ENCODE peak calls at places on chromosome 17, in ten cellular contexts. One of them, this sample, is unnamed.

GRCh38 chr17:81399481-81400153 is 4.4 kb downstream of the BAHCC1 start:
- DNase-seq in GM20000: peak
- DNase-seq in MV-4-11: no peak
- DNase-seq in BE2C: no peak
- DNase-seq in tibial artery: no peak
- DNase-seq in left ventricle myocardium inferior: peak
- DNase-seq in GDM1: no peak
- DNase-seq in AG09309: no peak
- DNase-seq in AG08395: no peak
- DNase-seq in nephron progenitor cell: peak
- DNase-seq in this sample: no peak

GRCh38 chr17:77287432-77288068 is 146.8 kb downstream of the SEC14L1 start:
- DNase-seq in GM20000: no peak
- DNase-seq in MV-4-11: no peak
- DNase-seq in BE2C: peak
- DNase-seq in tibial artery: no peak
- DNase-seq in left ventricle myocardium inferior: peak
- DNase-seq in GDM1: no peak
- DNase-seq in AG09309: peak
- DNase-seq in AG08395: peak
- DNase-seq in nephron progenitor cell: peak
- DNase-seq in this sample: no peak

GRCh38 chr17:62964506-62964905 is 1.5 kb upstream of the TANC2 start:
- DNase-seq in GM20000: no peak
- DNase-seq in MV-4-11: no peak
- DNase-seq in BE2C: no peak
- DNase-seq in tibial artery: no peak
- DNase-seq in left ventricle myocardium inferior: no peak
- DNase-seq in GDM1: no peak
- DNase-seq in AG09309: no peak
- DNase-seq in AG08395: no peak
- DNase-seq in nephron progenitor cell: no peak
- DNase-seq in this sample: no peak

GRCh38 chr17:79160980-79161621 is 86.5 kb downstream of the ENGASE start:
- DNase-seq in GM20000: no peak
- DNase-seq in MV-4-11: peak
- DNase-seq in BE2C: no peak
- DNase-seq in tibial artery: no peak
- DNase-seq in left ventricle myocardium inferior: no peak
- DNase-seq in GDM1: no peak
- DNase-seq in AG09309: no peak
- DNase-seq in AG08395: no peak
- DNase-seq in nephron progenitor cell: no peak
- DNase-seq in this sample: no peak

GRCh38 chr17:2797632-2798031 is 1.4 kb downstream of the RAP1GAP2 start:
- DNase-seq in GM20000: no peak
- DNase-seq in MV-4-11: no peak
- DNase-seq in BE2C: no peak
- DNase-seq in tibial artery: no peak
- DNase-seq in left ventricle myocardium inferior: no peak
- DNase-seq in GDM1: no peak
- DNase-seq in AG09309: no peak
- DNase-seq in AG08395: no peak
- DNase-seq in nephron progenitor cell: no peak
- DNase-seq in this sample: no peak

GRCh38 chr17:79243996-79244395 is 169.4 kb downstream of the ENGASE start:
- DNase-seq in GM20000: no peak
- DNase-seq in MV-4-11: no peak
- DNase-seq in BE2C: no peak
- DNase-seq in tibial artery: no peak
- DNase-seq in left ventricle myocardium inferior: no peak
- DNase-seq in GDM1: no peak
- DNase-seq in AG09309: no peak
- DNase-seq in AG08395: no peak
- DNase-seq in nephron progenitor cell: no peak
- DNase-seq in this sample: no peak

GRCh38 chr17:74369221-74369620 is 1.9 kb downstream of the GPR142 start:
- DNase-seq in GM20000: peak
- DNase-seq in MV-4-11: peak
- DNase-seq in BE2C: no peak
- DNase-seq in tibial artery: peak
- DNase-seq in left ventricle myocardium inferior: peak
- DNase-seq in GDM1: peak
- DNase-seq in AG09309: no peak
- DNase-seq in AG08395: no peak
- DNase-seq in nephron progenitor cell: peak
- DNase-seq in this sample: no peak

GRCh38 chr17:72998343-72998742 is 94.1 kb downstream of the SLC39A11 start:
- DNase-seq in GM20000: no peak
- DNase-seq in MV-4-11: no peak
- DNase-seq in BE2C: no peak
- DNase-seq in tibial artery: no peak
- DNase-seq in left ventricle myocardium inferior: no peak
- DNase-seq in GDM1: no peak
- DNase-seq in AG09309: no peak
- DNase-seq in AG08395: no peak
- DNase-seq in nephron progenitor cell: no peak
- DNase-seq in this sample: no peak

GRCh38 chr17:76452102-76452645 is 778 bp downstream of the UBE2O start:
- DNase-seq in GM20000: no peak
- DNase-seq in MV-4-11: no peak
- DNase-seq in BE2C: no peak
- DNase-seq in tibial artery: no peak
- DNase-seq in left ventricle myocardium inferior: no peak
- DNase-seq in GDM1: no peak
- DNase-seq in AG09309: no peak
- DNase-seq in AG08395: peak
- DNase-seq in nephron progenitor cell: peak
- DNase-seq in this sample: no peak

GRCh38 chr17:19769946-19770652 is 22.0 kb upstream of the ALDH3A1 start:
- DNase-seq in GM20000: no peak
- DNase-seq in MV-4-11: no peak
- DNase-seq in BE2C: no peak
- DNase-seq in tibial artery: no peak
- DNase-seq in left ventricle myocardium inferior: no peak
- DNase-seq in GDM1: no peak
- DNase-seq in AG09309: peak
- DNase-seq in AG08395: peak
- DNase-seq in nephron progenitor cell: no peak
- DNase-seq in this sample: no peak

GRCh38 chr17:19372439-19372838 is 5.9 kb upstream of the MAPK7 start:
- DNase-seq in GM20000: no peak
- DNase-seq in MV-4-11: no peak
- DNase-seq in BE2C: no peak
- DNase-seq in tibial artery: no peak
- DNase-seq in left ventricle myocardium inferior: no peak
- DNase-seq in GDM1: no peak
- DNase-seq in AG09309: no peak
- DNase-seq in AG08395: no peak
- DNase-seq in nephron progenitor cell: no peak
- DNase-seq in this sample: no peak

GRCh38 chr17:45123930-45124796 is 8.2 kb downstream of the PLCD3 start:
- DNase-seq in GM20000: no peak
- DNase-seq in MV-4-11: peak
- DNase-seq in BE2C: peak
- DNase-seq in tibial artery: peak
- DNase-seq in left ventricle myocardium inferior: no peak
- DNase-seq in GDM1: peak
- DNase-seq in AG09309: no peak
- DNase-seq in AG08395: peak
- DNase-seq in nephron progenitor cell: no peak
- DNase-seq in this sample: no peak

GRCh38 chr17:27603446-27603820 is 27.6 kb upstream of the LGALS9 start:
- DNase-seq in GM20000: no peak
- DNase-seq in MV-4-11: no peak
- DNase-seq in BE2C: no peak
- DNase-seq in tibial artery: no peak
- DNase-seq in left ventricle myocardium inferior: no peak
- DNase-seq in GDM1: no peak
- DNase-seq in AG09309: no peak
- DNase-seq in AG08395: no peak
- DNase-seq in nephron progenitor cell: no peak
- DNase-seq in this sample: no peak

GRCh38 chr17:17067277-17067676 is 25.0 kb downstream of the MPRIP start:
- DNase-seq in GM20000: no peak
- DNase-seq in MV-4-11: no peak
- DNase-seq in BE2C: no peak
- DNase-seq in tibial artery: peak
- DNase-seq in left ventricle myocardium inferior: no peak
- DNase-seq in GDM1: no peak
- DNase-seq in AG09309: peak
- DNase-seq in AG08395: peak
- DNase-seq in nephron progenitor cell: no peak
- DNase-seq in this sample: no peak

GRCh38 chr17:3026856-3027751 is 36.3 kb downstream of the OR1D5 start:
- DNase-seq in GM20000: no peak
- DNase-seq in MV-4-11: no peak
- DNase-seq in BE2C: no peak
- DNase-seq in tibial artery: peak
- DNase-seq in left ventricle myocardium inferior: no peak
- DNase-seq in GDM1: no peak
- DNase-seq in AG09309: no peak
- DNase-seq in AG08395: no peak
- DNase-seq in nephron progenitor cell: no peak
- DNase-seq in this sample: no peak

GRCh38 chr17:35222452-35222851 is 20.4 kb upstream of the SLFN5 start:
- DNase-seq in GM20000: no peak
- DNase-seq in MV-4-11: no peak
- DNase-seq in BE2C: no peak
- DNase-seq in tibial artery: no peak
- DNase-seq in left ventricle myocardium inferior: no peak
- DNase-seq in GDM1: no peak
- DNase-seq in AG09309: no peak
- DNase-seq in AG08395: no peak
- DNase-seq in nephron progenitor cell: no peak
- DNase-seq in this sample: no peak

GRCh38 chr17:49409066-49409465 is 5.6 kb downstream of the PHB1 start:
- DNase-seq in GM20000: no peak
- DNase-seq in MV-4-11: no peak
- DNase-seq in BE2C: no peak
- DNase-seq in tibial artery: no peak
- DNase-seq in left ventricle myocardium inferior: no peak
- DNase-seq in GDM1: peak
- DNase-seq in AG09309: no peak
- DNase-seq in AG08395: no peak
- DNase-seq in nephron progenitor cell: no peak
- DNase-seq in this sample: no peak

GRCh38 chr17:77489898-77490265 is 349.1 kb downstream of the SEC14L1 start:
- DNase-seq in GM20000: no peak
- DNase-seq in MV-4-11: no peak
- DNase-seq in BE2C: peak
- DNase-seq in tibial artery: peak
- DNase-seq in left ventricle myocardium inferior: peak
- DNase-seq in GDM1: no peak
- DNase-seq in AG09309: no peak
- DNase-seq in AG08395: peak
- DNase-seq in nephron progenitor cell: no peak
- DNase-seq in this sample: peak

GRCh38 chr17:43723697-43724359 is 34.8 kb downstream of the SOST start:
- DNase-seq in GM20000: no peak
- DNase-seq in MV-4-11: peak
- DNase-seq in BE2C: peak
- DNase-seq in tibial artery: peak
- DNase-seq in left ventricle myocardium inferior: no peak
- DNase-seq in GDM1: no peak
- DNase-seq in AG09309: no peak
- DNase-seq in AG08395: peak
- DNase-seq in nephron progenitor cell: peak
- DNase-seq in this sample: no peak

GRCh38 chr17:61139219-61139618 is 260.4 kb upstream of the TBX2 start:
- DNase-seq in GM20000: peak
- DNase-seq in MV-4-11: peak
- DNase-seq in BE2C: no peak
- DNase-seq in tibial artery: peak
- DNase-seq in left ventricle myocardium inferior: no peak
- DNase-seq in GDM1: peak
- DNase-seq in AG09309: no peak
- DNase-seq in AG08395: peak
- DNase-seq in nephron progenitor cell: no peak
- DNase-seq in this sample: no peak

GRCh38 chr17:40707720-40708119 is 4.2 kb upstream of the KRT24 start:
- DNase-seq in GM20000: no peak
- DNase-seq in MV-4-11: peak
- DNase-seq in BE2C: no peak
- DNase-seq in tibial artery: peak
- DNase-seq in left ventricle myocardium inferior: peak
- DNase-seq in GDM1: no peak
- DNase-seq in AG09309: no peak
- DNase-seq in AG08395: no peak
- DNase-seq in nephron progenitor cell: no peak
- DNase-seq in this sample: no peak

GRCh38 chr17:60604686-60605334 is 4.8 kb downstream of the PPM1D start:
- DNase-seq in GM20000: no peak
- DNase-seq in MV-4-11: peak
- DNase-seq in BE2C: no peak
- DNase-seq in tibial artery: peak
- DNase-seq in left ventricle myocardium inferior: no peak
- DNase-seq in GDM1: no peak
- DNase-seq in AG09309: peak
- DNase-seq in AG08395: peak
- DNase-seq in nephron progenitor cell: no peak
- DNase-seq in this sample: no peak

GRCh38 chr17:29590261-29590978 is 972 bp upstream of the GIT1 start:
- DNase-seq in GM20000: no peak
- DNase-seq in MV-4-11: no peak
- DNase-seq in BE2C: no peak
- DNase-seq in tibial artery: no peak
- DNase-seq in left ventricle myocardium inferior: no peak
- DNase-seq in GDM1: no peak
- DNase-seq in AG09309: no peak
- DNase-seq in AG08395: peak
- DNase-seq in nephron progenitor cell: peak
- DNase-seq in this sample: no peak

GRCh38 chr17:71080937-71081336 is 911.6 kb downstream of the KCNJ2 start:
- DNase-seq in GM20000: no peak
- DNase-seq in MV-4-11: no peak
- DNase-seq in BE2C: no peak
- DNase-seq in tibial artery: no peak
- DNase-seq in left ventricle myocardium inferior: no peak
- DNase-seq in GDM1: no peak
- DNase-seq in AG09309: no peak
- DNase-seq in AG08395: no peak
- DNase-seq in nephron progenitor cell: no peak
- DNase-seq in this sample: no peak

GRCh38 chr17:57357392-57357784 is 101.1 kb downstream of the MSI2 start:
- DNase-seq in GM20000: no peak
- DNase-seq in MV-4-11: no peak
- DNase-seq in BE2C: no peak
- DNase-seq in tibial artery: no peak
- DNase-seq in left ventricle myocardium inferior: peak
- DNase-seq in GDM1: no peak
- DNase-seq in AG09309: no peak
- DNase-seq in AG08395: no peak
- DNase-seq in nephron progenitor cell: no peak
- DNase-seq in this sample: peak

GRCh38 chr17:49691677-49692191 is 13.8 kb upstream of the SPOP start:
- DNase-seq in GM20000: no peak
- DNase-seq in MV-4-11: no peak
- DNase-seq in BE2C: no peak
- DNase-seq in tibial artery: no peak
- DNase-seq in left ventricle myocardium inferior: no peak
- DNase-seq in GDM1: no peak
- DNase-seq in AG09309: no peak
- DNase-seq in AG08395: no peak
- DNase-seq in nephron progenitor cell: no peak
- DNase-seq in this sample: no peak

GRCh38 chr17:73205326-73205980 is 12.6 kb downstream of the COG1 start:
- DNase-seq in GM20000: no peak
- DNase-seq in MV-4-11: no peak
- DNase-seq in BE2C: no peak
- DNase-seq in tibial artery: no peak
- DNase-seq in left ventricle myocardium inferior: no peak
- DNase-seq in GDM1: no peak
- DNase-seq in AG09309: no peak
- DNase-seq in AG08395: no peak
- DNase-seq in nephron progenitor cell: no peak
- DNase-seq in this sample: no peak

GRCh38 chr17:42182927-42183734 is 2.1 kb downstream of the HCRT start:
- DNase-seq in GM20000: no peak
- DNase-seq in MV-4-11: peak
- DNase-seq in BE2C: no peak
- DNase-seq in tibial artery: no peak
- DNase-seq in left ventricle myocardium inferior: no peak
- DNase-seq in GDM1: no peak
- DNase-seq in AG09309: no peak
- DNase-seq in AG08395: peak
- DNase-seq in nephron progenitor cell: no peak
- DNase-seq in this sample: no peak

This sample was measured in hypothalamus.